ENCODE peak calls at places on chromosomes 13 and 19, in nine cellular contexts. P, S, D, O, E, X, V, B and H are unnamed samples.

GRCh38 chr13:80359459-80360297 is 18.8 kb upstream of the SPRY2 start:
- DNase-seq in P (no peak), S (no peak), D (no peak), O (peak), E (no peak), X (no peak), V (no peak), B (no peak), H (peak)

GRCh38 chr13:70505809-70506208 is 397.6 kb upstream of the KLHL1 start:
- DNase-seq in P (no peak), S (no peak), D (no peak), O (no peak), E (no peak), X (no peak), V (no peak), B (no peak), H (no peak)

GRCh38 chr13:29454931-29455481 is 140.5 kb downstream of the SLC7A1 start:
- DNase-seq in P (no peak), S (peak), D (peak), O (no peak), E (no peak), X (peak), V (peak), B (no peak), H (peak)

GRCh38 chr19:33403221-33403972 is 29.9 kb downstream of the CEBPG start:
- DNase-seq in P (no peak), S (no peak), D (no peak), O (no peak), E (peak), X (no peak), V (no peak), B (no peak), H (peak)

GRCh38 chr13:49559006-49559405 is 26.4 kb downstream of the RCBTB1 start:
- DNase-seq in P (no peak), S (no peak), D (no peak), O (no peak), E (no peak), X (no peak), V (no peak), B (no peak), H (no peak)

GRCh38 chr13:44810067-44810840 is 179.0 kb downstream of the NUFIP1 start:
- DNase-seq in P (no peak), S (no peak), D (no peak), O (peak), E (no peak), X (no peak), V (peak), B (no peak), H (no peak)

GRCh38 chr13:39451860-39452301 is 151.1 kb downstream of the LHFPL6 start:
- DNase-seq in P (no peak), S (peak), D (no peak), O (peak), E (no peak), X (no peak), V (no peak), B (no peak), H (peak)

GRCh38 chr19:39154084-39154625 is 28.6 kb downstream of the PAK4 start:
- DNase-seq in P (no peak), S (no peak), D (no peak), O (no peak), E (no peak), X (no peak), V (no peak), B (no peak), H (no peak)

GRCh38 chr13:38607136-38607535 is 79.7 kb upstream of the FREM2 start:
- DNase-seq in P (no peak), S (no peak), D (no peak), O (no peak), E (no peak), X (no peak), V (no peak), B (no peak), H (no peak)

GRCh38 chr13:52832268-52832667 is 16.2 kb downstream of the PCDH8 start:
- DNase-seq in P (no peak), S (no peak), D (no peak), O (no peak), E (no peak), X (no peak), V (peak), B (no peak), H (no peak)

GRCh38 chr13:41462427-41462826 is 5.1 kb downstream of the RGCC start:
- DNase-seq in P (no peak), S (no peak), D (no peak), O (no peak), E (no peak), X (no peak), V (no peak), B (no peak), H (no peak)

GRCh38 chr13:51222510-51223283 is 499 bp downstream of the FAM124A start:
- DNase-seq in P (no peak), S (no peak), D (peak), O (no peak), E (no peak), X (no peak), V (no peak), B (no peak), H (peak)
- TF ChIP-seq CTCF in P (peak), S (no peak), D (no peak), O (peak), E (no peak), X (no peak), V (no peak), B (no peak), H (peak)

GRCh38 chr19:41166888-41167804 is 25.9 kb upstream of the CYP2S1 start:
- DNase-seq in P (no peak), S (no peak), D (no peak), O (no peak), E (no peak), X (no peak), V (no peak), B (no peak), H (no peak)

GRCh38 chr19:41156207-41156606 is 36.8 kb upstream of the CYP2S1 start:
- DNase-seq in P (no peak), S (no peak), D (no peak), O (no peak), E (no peak), X (no peak), V (no peak), B (no peak), H (no peak)

GRCh38 chr19:41159861-41160260 is 33.2 kb upstream of the CYP2S1 start:
- DNase-seq in P (no peak), S (no peak), D (no peak), O (no peak), E (no peak), X (no peak), V (no peak), B (no peak), H (peak)

GRCh38 chr19:41161903-41162302 is 31.1 kb upstream of the CYP2S1 start:
- DNase-seq in P (no peak), S (no peak), D (no peak), O (no peak), E (no peak), X (no peak), V (no peak), B (no peak), H (no peak)
- TF ChIP-seq CTCF in P (no peak), S (no peak), D (no peak), O (no peak), E (no peak), X (peak), V (peak), B (peak), H (no peak)

GRCh38 chr13:113816925-113817859 is 46.7 kb downstream of the GAS6 start:
- DNase-seq in P (peak), S (peak), D (peak), O (peak), E (peak), X (peak), V (peak), B (peak), H (peak)
- TF ChIP-seq CTCF in P (peak), S (peak), D (peak), O (peak), E (peak), X (peak), V (peak), B (peak), H (peak)

DNA sequence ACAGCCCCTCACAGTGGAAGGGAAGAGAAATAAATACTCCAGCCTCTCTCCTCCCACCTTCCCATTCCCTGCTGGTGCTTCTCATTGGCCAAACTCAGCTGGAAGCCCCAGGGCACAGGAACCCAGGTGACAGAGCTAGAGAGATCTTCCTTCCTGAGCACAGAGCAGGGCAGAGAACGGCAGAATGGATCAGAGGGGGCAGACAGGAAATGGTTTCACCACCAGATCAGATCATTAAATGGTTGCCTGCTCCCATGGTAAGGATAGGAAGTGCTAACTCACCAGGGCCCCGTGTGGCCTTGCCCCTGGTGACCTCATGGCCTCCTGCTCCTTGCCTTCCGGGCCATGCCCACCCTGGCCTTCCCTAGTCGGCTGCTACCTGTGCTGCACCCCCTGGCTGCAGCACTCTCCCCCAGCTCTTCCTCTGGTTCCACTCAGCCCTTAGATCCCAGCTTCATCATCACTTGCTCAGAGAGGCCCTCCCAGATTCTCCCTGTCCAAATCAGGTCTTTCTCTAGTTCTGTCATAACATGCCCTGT is 108.7 kb downstream of the DPF1 start:
- DNase-seq in P (no peak), S (no peak), D (no peak), O (no peak), E (no peak), X (no peak), V (no peak), B (no peak), H (no peak)
- TF ChIP-seq CTCF in P (no peak), S (no peak), D (no peak), O (no peak), E (no peak), X (no peak), V (no peak), B (no peak), H (no peak)

DNA sequence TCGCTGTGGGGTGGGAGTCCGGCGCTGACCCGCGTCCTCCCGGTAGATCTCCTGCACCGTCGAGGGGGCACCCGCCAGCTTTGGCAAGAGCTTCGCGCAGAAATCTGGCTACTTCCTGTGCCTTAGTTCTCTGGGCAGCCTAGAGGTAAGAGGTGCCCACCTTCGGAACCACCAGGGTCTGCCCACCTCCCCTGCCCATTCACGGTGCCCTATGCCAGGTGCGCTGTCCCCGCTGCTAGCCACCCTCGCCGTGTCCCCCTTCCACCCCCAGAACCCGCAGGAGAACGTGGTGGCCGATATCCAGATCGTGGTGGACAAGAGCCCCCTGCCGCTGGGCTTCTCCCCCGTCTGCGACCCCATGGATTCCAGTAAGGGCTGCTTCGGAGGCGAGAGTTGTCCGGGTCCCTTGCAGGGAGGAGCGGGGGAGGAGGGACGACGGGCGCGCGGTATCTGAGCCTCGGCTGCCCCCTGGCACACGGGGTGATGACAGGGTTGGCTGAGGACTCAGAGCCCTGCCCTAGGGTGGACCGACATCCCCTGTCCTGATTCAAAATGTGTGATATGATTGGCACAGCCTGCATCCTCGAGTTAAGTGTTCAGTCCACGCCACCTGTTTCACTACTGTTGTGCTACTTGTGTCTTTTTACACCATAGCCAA is 549 bp downstream of the MVB12A start:
- DNase-seq in P (no peak), S (no peak), D (peak), O (peak), E (peak), X (no peak), V (peak), B (no peak), H (no peak)
- TF ChIP-seq CTCF in P (no peak), S (no peak), D (no peak), O (no peak), E (no peak), X (peak), V (no peak), B (peak), H (peak)

DNA sequence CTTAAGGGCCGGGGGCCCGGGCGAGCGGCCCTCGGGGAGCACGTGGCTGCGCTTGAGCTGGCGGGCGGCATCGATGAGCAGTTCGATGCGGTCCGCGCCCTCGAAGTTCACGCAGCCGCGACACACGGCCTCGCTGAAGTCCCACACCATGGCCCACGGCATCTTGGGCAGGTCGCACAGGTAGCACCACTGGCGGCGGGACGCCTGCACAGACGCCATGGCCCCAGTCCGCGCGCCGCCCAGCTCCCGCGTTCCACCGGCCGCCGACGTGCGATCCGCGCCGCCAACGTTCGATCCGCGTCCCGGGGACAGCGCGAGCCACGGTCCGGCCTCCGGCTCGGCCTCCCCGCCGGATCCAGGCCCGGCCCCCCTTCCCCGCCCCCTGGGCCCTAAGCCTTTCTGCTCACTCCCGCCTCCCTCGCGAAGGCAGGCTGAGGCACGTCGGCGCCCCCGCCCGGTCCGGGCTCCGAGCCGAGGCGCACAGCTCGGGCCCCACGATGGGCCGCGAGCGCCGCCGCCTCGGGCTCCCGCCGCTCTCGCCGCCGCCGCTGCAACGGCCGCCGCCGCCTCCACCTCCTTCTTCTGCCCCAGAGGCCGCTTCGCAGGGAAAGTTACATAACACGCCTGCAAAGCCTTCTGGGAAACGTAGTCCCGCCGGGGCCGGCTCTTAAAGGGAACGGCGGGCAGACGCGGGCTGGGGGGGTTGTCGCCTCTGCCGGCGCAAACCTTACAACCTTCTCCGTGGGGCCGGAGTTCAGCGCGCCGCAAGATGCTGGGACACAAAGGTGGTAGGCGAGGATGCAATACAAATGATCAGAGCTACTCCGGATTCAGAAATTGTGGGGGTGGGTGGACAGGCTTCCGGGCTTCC is at the start of gene IRF2BP1:
- DNase-seq in P (peak), S (peak), D (peak), O (peak), E (peak), X (peak), V (peak), B (peak), H (peak)
- TF ChIP-seq CTCF in P (peak), S (no peak), D (peak), O (no peak), E (no peak), X (peak), V (no peak), B (no peak), H (no peak)

DNA sequence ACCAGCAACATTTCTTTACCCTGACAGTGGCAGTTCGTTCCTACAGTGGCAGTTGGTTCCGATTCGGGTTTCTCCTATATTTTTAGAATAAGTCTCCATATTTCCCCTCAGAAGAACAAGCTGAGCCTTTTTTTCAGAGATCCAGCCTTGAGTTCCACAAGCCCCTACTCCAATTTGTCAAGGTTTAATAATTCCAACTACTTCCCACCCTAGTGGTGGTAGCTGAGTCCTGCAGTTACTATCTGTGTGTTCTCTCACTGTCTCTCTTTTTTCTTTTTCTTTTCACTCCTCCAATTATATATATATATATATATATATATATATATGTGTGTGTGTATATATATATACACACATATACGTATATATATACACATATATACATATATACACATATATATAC is 1347.3 kb downstream of the PCDH9 start:
- DNase-seq in P (no peak), S (no peak), D (no peak), O (no peak), E (no peak), X (no peak), V (no peak), B (no peak), H (no peak)
- TF ChIP-seq CTCF in P (no peak), S (no peak), D (no peak), O (no peak), E (no peak), X (peak), V (no peak), B (peak), H (peak)